ENCODE peak calls at places on chromosomes 12 and 14, in four cellular contexts. X, T, A and U are unnamed samples.

GRCh38 chr12:124684496-124684895 is 117.1 kb upstream of the NCOR2 start:
- DNase-seq in X (peak), T (no peak), A (no peak), U (peak)

GRCh38 chr14:98704441-98704840 is 567.6 kb downstream of the BCL11B start:
- DNase-seq in A (no peak), T (no peak), X (no peak), U (no peak)

GRCh38 chr12:42815068-42815467 is 225.5 kb upstream of the PRICKLE1 start:
- DNase-seq in A (no peak), X (no peak), T (no peak), U (no peak)

GRCh38 chr12:52975820-52976573 is 27.1 kb downstream of the KRT18 start:
- DNase-seq in T (peak), A (no peak), X (peak), U (no peak)

GRCh38 chr12:53217049-53217929 is 10.2 kb upstream of the ITGB7 start:
- DNase-seq in X (no peak), A (no peak), T (peak), U (no peak)

GRCh38 chr12:45363903-45364302 is 148.0 kb downstream of the ANO6 start:
- DNase-seq in X (no peak), T (peak), A (no peak), U (no peak)

GRCh38 chr12:64544796-64545382 is 65.4 kb upstream of the RASSF3 start:
- DNase-seq in X (no peak), T (no peak), A (no peak), U (peak)

GRCh38 chr14:59117754-59118153 is 70.7 kb upstream of the DAAM1 start:
- DNase-seq in A (no peak), X (peak), T (no peak), U (no peak)

GRCh38 chr14:45891417-45892080 is 638.5 kb upstream of the MIS18BP1 start:
- DNase-seq in X (no peak), T (no peak), A (no peak), U (no peak)

GRCh38 chr14:28102814-28103213 is 663.8 kb upstream of the FOXG1 start:
- DNase-seq in A (no peak), T (no peak), X (no peak), U (no peak)

GRCh38 chr12:46370792-46371717 is 1.5 kb downstream of the SLC38A2 start:
- DNase-seq in X (peak), A (peak), T (peak), U (peak)

GRCh38 chr14:36105401-36105800 is 71.1 kb downstream of the PTCSC3 start:
- DNase-seq in T (peak), A (no peak), X (no peak), U (no peak)

GRCh38 chr12:64010069-64010686 is 165.7 kb downstream of the SRGAP1 start:
- DNase-seq in T (peak), A (no peak), X (peak), U (no peak)

GRCh38 chr14:101491841-101492240 is 69.5 kb upstream of the DIO3 start:
- DNase-seq in T (no peak), A (no peak), X (no peak), U (no peak)

DNA sequence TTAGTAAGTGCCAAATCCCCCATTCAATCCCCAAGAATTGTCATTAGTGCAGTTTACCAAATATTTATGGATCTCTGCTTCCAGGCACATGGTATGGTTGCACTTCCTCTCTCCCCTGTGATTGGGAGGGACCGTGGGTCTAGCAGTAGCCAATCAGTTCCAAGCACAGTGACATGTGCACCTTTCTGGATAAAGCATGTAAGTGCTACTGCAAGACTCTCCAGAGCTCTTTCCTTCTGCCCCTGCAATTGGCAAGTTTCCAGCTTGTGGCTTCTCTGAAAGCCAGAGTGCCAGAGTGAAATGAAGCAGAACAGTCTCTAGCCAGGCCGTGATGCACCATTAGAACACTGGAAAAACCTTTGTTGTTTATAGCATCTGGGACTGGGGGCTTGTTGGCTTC is 85.3 kb upstream of the FLRT2 start:
- DNase-seq in A (no peak), T (no peak), X (peak), U (peak)
- TF ChIP-seq RAD21 in A (no peak), T (no peak), X (no peak), U (no peak)

GRCh38 chr12:1357711-1358110 is 236.7 kb downstream of the FBXL14 start:
- DNase-seq in T (no peak), X (no peak), A (no peak), U (no peak)
- TF ChIP-seq RCOR1 in T (no peak), X (no peak), A (no peak), U (no peak)

DNA sequence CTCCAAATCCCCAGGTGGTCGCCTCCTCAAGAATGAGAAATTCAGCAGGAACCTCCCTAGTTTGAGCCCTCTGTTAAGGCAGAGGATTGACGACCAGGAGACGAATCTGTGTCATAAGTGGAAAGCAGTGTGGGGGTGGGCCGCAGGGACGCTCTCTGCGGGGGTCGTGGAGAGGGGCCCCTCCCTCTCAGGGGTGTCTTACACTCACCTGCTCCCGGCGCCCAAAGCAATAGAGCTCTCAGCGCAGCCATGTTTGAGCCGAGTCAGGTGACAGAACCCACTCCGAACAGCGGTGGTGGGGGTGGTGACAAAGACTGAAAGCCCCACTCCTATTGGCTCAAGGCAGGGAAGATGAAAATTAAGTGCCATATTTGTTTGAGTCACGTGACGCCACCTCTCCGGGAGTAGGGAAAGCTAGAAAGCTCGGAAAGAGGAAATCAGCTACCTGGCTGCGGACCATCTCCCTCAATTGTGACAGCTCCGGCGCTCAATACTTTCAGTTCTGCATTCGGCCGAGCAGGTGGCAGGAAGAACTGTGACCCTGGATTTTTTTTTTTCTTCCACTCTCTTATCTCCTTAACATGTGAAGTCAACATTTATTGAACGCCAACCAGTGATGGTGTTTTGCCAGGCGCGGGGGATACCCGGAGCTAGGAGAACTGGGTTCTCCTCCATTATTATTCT is at the start of gene ZFYVE26:
- DNase-seq in X (peak), T (peak), A (peak), U (peak)
- TF ChIP-seq RAD21 in X (no peak), T (no peak), A (no peak), U (no peak)

DNA sequence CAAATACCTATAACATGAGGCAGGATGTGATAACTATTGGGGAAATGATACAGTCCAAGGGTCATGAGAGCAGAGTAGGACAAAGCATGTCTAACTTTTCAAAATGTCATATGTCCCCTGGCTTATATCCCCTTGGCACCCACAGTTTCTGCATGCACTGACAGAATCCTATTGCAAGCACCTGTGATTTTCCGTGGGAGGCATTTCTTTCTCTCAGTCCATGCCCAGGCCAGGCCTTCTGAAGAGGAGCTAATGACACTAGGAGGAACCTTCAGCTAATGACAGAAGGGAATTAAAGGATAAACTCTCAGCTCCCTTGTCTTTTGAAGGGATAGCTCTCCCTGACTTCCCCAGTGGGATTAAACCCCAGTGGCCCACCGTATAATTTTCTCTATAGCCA is 249.2 kb downstream of the TTC6 start:
- DNase-seq in T (no peak), X (no peak), A (no peak), U (no peak)
- TF ChIP-seq RCOR1 in T (no peak), X (no peak), A (no peak), U (no peak)

GRCh38 chr14:75383721-75384120 is 44.1 kb upstream of the JDP2 start:
- DNase-seq in A (no peak), T (no peak), X (no peak), U (no peak)
- TF ChIP-seq RAD21 in A (no peak), T (no peak), X (no peak), U (no peak)